ENCODE peak calls at places on chromosomes 13 and 19, in seven cellular contexts. J is tibial nerve, F is MM.1S, H is endodermal cell, R is cardiac muscle cell, Q is tibial artery, G is mammary epithelial cell. C is an unnamed sample.

GRCh38 chr19:56142087-56142787 is 1.1 kb downstream of the ZNF444 start:
- DNase-seq in J (no peak), F (no peak), H (no peak), R (no peak), Q (no peak), G (peak; percentile 3), C (no peak)

GRCh38 chr13:83546476-83546875 is 335.8 kb downstream of the SLITRK1 start:
- DNase-seq in J (no peak), F (no peak), H (no peak), R (no peak), Q (no peak), G (no peak), C (no peak)

GRCh38 chr19:27922970-27923369 is 1290.0 kb downstream of the UQCRFS1 start:
- DNase-seq in J (no peak), F (no peak), H (no peak), R (no peak), Q (no peak), G (no peak), C (no peak)

GRCh38 chr13:112184851-112185371 is 118.0 kb downstream of the SOX1 start:
- DNase-seq in J (no peak), F (no peak), H (peak; percentile 16), R (no peak), Q (no peak), G (no peak), C (no peak)

GRCh38 chr13:37531054-37531453 is 67.5 kb downstream of the POSTN start:
- DNase-seq in J (no peak), F (no peak), H (no peak), R (no peak), Q (no peak), G (no peak), C (no peak)

GRCh38 chr13:27106144-27106543 is 65.5 kb downstream of the USP12 start:
- DNase-seq in J (no peak), F (no peak), H (no peak), R (no peak), Q (no peak), G (no peak), C (no peak)

GRCh38 chr13:96025283-96025682 is 27.9 kb downstream of the UGGT2 start:
- DNase-seq in J (no peak), F (no peak), H (no peak), R (no peak), Q (no peak), G (no peak), C (no peak)

GRCh38 chr13:33202644-33203169 is 82.8 kb downstream of the STARD13 start:
- DNase-seq in J (no peak), F (no peak), H (no peak), R (no peak), Q (no peak), G (no peak), C (no peak)

GRCh38 chr19:1811472-1811894 is 593 bp downstream of the ATP8B3 start:
- DNase-seq in J (peak; percentile 26), F (no peak), H (no peak), R (peak; percentile 14), Q (peak; percentile 70), G (peak; percentile 84), C (peak; percentile 75)

GRCh38 chr13:36919833-36920611 is at the start of gene SMAD9:
- DNase-seq in J (peak; percentile 70), F (peak; percentile 9), H (peak; percentile 85), R (peak; percentile 92), Q (peak; percentile 77), G (peak; percentile 30), C (peak; percentile 76)

GRCh38 chr13:93771782-93772181 is 545.2 kb downstream of the GPC6 start:
- DNase-seq in J (no peak), F (no peak), H (no peak), R (no peak), Q (no peak), G (no peak), C (no peak)

GRCh38 chr19:1312732-1313694 is 27.3 kb downstream of the EFNA2 start:
- DNase-seq in J (no peak), F (no peak), H (peak; percentile 78), R (no peak), Q (no peak), G (peak; percentile 61), C (no peak)

GRCh38 chr13:95382906-95383305 is 81.7 kb upstream of the ABCC4 start:
- DNase-seq in J (no peak), F (no peak), H (no peak), R (no peak), Q (no peak), G (no peak), C (no peak)

GRCh38 chr19:36136975-36137686 is 2.7 kb upstream of the CAPNS1 start:
- DNase-seq in J (no peak), F (peak; percentile 35), H (no peak), R (no peak), Q (peak; percentile 47), G (peak; percentile 98), C (no peak)

GRCh38 chr19:11168568-11168967 is 13.0 kb upstream of the SPC24 start:
- DNase-seq in J (no peak), F (no peak), H (no peak), R (no peak), Q (no peak), G (peak; percentile 97), C (no peak)

GRCh38 chr13:111517641-111518010 is 197.2 kb downstream of the TEX29 start:
- DNase-seq in J (no peak), F (no peak), H (no peak), R (no peak), Q (no peak), G (no peak), C (no peak)

GRCh38 chr19:3324405-3324856 is 42.0 kb upstream of the NFIC start:
- DNase-seq in J (peak; percentile 55), F (peak; percentile 44), H (peak; percentile 89), R (no peak), Q (peak; percentile 47), G (no peak), C (peak; percentile 54)

GRCh38 chr19:53157601-53158000 is 1.3 kb downstream of the ZNF347 start:
- DNase-seq in J (no peak), F (no peak), H (peak; percentile 72), R (peak; percentile 17), Q (no peak), G (peak; percentile 12), C (no peak)

GRCh38 chr19:14556662-14557188 is 15.1 kb downstream of the NDUFB7 start:
- DNase-seq in J (peak; percentile 28), F (peak; percentile 49), H (peak; percentile 94), R (peak; percentile 85), Q (peak; percentile 44), G (peak; percentile 76), C (peak; percentile 79)

GRCh38 chr13:60397693-60398437 is 845 bp downstream of the TDRD3 start:
- DNase-seq in J (peak; percentile 16), F (peak; percentile 48), H (peak; percentile 87), R (peak; percentile 75), Q (peak; percentile 45), G (peak; percentile 60), C (peak; percentile 6)

GRCh38 chr19:13146763-13147563 is 3.2 kb downstream of the STX10 start:
- DNase-seq in J (no peak), F (no peak), H (no peak), R (no peak), Q (no peak), G (no peak), C (no peak)

GRCh38 chr19:9883231-9883758 is 48.2 kb downstream of the PIN1 start:
- DNase-seq in J (no peak), F (no peak), H (peak; percentile 56), R (no peak), Q (no peak), G (peak; percentile 55), C (no peak)

GRCh38 chr13:74107598-74107997 is 26.6 kb downstream of the KLF12 start:
- DNase-seq in J (no peak), F (no peak), H (no peak), R (no peak), Q (no peak), G (no peak), C (no peak)
- H3K4me1 ChIP-seq in J (no peaks in the 10 kb centered on the region), F (no peaks in the 10 kb centered on the region), H (no peaks in the 10 kb centered on the region), R (no peaks in the 10 kb centered on the region), Q (peaks cover 20% of the 10 kb centered on the region), G (no peaks in the 10 kb centered on the region), C (peaks cover 21% of the 10 kb centered on the region)

GRCh38 chr13:97239943-97240788 is 18.0 kb downstream of the MBNL2 start:
- DNase-seq in J (no peak), F (no peak), H (no peak), R (no peak), Q (no peak), G (no peak), C (no peak)
- H3K4me1 ChIP-seq in J (peaks cover 79% of the 10 kb centered on the region), F (no peaks in the 10 kb centered on the region), H (no peaks in the 10 kb centered on the region), R (peaks cover 21% of the 10 kb centered on the region), Q (peaks cover 87% of the 10 kb centered on the region), G (peaks cover 21% of the 10 kb centered on the region), C (peaks cover 99% of the 10 kb centered on the region)

GRCh38 chr19:47613165-47614146 is 4.5 kb downstream of the BICRA start:
- DNase-seq in J (no peak), F (no peak), H (peak; percentile 92), R (peak; percentile 60), Q (no peak), G (no peak), C (no peak)

GRCh38 chr19:47618771-47619170 is 9.8 kb downstream of the BICRA start:
- DNase-seq in J (no peak), F (no peak), H (no peak), R (no peak), Q (no peak), G (no peak), C (peak; percentile 91)

GRCh38 chr19:47615714-47616113 is 6.8 kb downstream of the BICRA start:
- DNase-seq in J (no peak), F (no peak), H (no peak), R (no peak), Q (no peak), G (no peak), C (no peak)

GRCh38 chr19:47614559-47614958 is 5.6 kb downstream of the BICRA start:
- DNase-seq in J (no peak), F (no peak), H (no peak), R (no peak), Q (no peak), G (no peak), C (no peak)

DNA sequence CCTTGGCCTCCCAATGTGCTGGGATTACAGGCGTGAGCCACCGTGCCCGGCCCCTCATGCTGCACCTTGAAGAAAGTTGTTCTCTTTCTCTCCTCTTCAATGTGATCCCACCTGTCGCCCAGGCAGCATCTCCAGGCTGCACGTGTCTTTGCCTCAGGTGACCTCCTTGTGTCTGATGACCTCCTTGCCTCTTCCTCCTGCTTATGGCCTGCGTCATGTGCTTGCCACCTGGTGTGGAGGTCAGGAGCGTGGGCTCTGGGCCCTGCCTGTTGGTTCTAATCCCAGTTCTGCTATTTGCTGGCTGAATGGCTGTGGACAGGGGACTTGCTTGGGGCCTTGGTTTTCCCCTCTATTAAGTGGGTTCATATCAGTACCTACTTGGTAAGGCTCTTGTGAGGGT is 6.3 kb downstream of the BICRA start:
- DNase-seq in J (no peak), F (no peak), H (no peak), R (no peak), Q (no peak), G (no peak), C (peak; percentile 45)
- H3K4me1 ChIP-seq in J (peaks cover 51% of the 10 kb centered on the region), F (no peaks in the 10 kb centered on the region), H (peaks cover 18% of the 10 kb centered on the region), R (peaks cover 14% of the 10 kb centered on the region), Q (peaks cover 57% of the 10 kb centered on the region), G (peaks cover 10% of the 10 kb centered on the region), C (peaks cover 73% of the 10 kb centered on the region)

DNA sequence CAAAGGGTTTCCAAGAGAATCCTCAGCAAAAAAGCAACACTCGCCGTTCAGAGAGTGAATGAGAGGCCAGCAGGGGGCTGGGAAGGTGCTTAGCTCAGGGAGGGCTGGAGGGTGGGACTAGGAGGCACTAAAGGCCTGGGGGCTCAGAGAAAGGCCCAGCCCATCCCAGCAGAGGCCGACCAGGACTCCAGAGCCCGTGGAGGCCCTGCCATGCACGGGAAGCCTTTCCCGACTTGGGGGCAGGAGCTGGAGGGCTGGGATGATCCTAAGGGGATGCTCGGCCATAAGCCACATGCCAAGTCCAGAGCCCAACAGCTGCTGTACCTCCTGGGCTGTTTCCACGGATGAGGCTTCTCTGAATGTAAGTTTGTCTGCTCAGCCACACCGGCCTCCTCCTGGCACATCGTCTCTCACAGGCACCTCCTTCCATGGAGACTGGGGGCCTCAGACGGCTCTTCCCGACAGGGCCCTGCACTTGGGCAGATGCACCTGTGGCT is 19.5 kb downstream of the RASA3 start:
- DNase-seq in J (peak; percentile 8), F (no peak), H (peak; percentile 90), R (no peak), Q (peak; percentile 2), G (no peak), C (no peak)
- H3K4me1 ChIP-seq in J (peaks cover 37% of the 10 kb centered on the region), F (peaks cover 34% of the 10 kb centered on the region), H (peaks cover 11% of the 10 kb centered on the region), R (peaks cover 30% of the 10 kb centered on the region), Q (peaks cover 6% of the 10 kb centered on the region), G (peaks cover 13% of the 10 kb centered on the region), C (peaks cover 28% of the 10 kb centered on the region)

C was measured in gastrocnemius medialis.